ENCODE peak calls at places on chromosomes 5 and 9, in seven cellular contexts. I is psoas muscle, H is NCI-H1417, T is NCI-H460, V is RWPE1, R is foreskin fibroblast, G is HuH-7.5. D is an unnamed sample.

GRCh38 chr5:11760940-11761603 is 143.2 kb downstream of the CTNND2 start:
- DNase-seq in T (no peak), G (no peak), V (no peak), H (no peak), R (no peak), I (no peak), D (no peak)

GRCh38 chr9:135278586-135278985 is 191.1 kb downstream of the OLFM1 start:
- DNase-seq in H (no peak), I (no peak), G (no peak), V (no peak), T (no peak), R (no peak), D (no peak)

GRCh38 chr9:98037362-98037761 is 19.2 kb upstream of the NANS start:
- DNase-seq in H (no peak), R (no peak), T (no peak), I (peak), G (no peak), V (no peak), D (no peak)

GRCh38 chr5:15627109-15627508 is 127.1 kb downstream of the FBXL7 start:
- DNase-seq in G (no peak), T (no peak), R (no peak), V (no peak), H (no peak), I (no peak), D (no peak)

GRCh38 chr9:96382175-96382574 is 1.3 kb downstream of the SLC35D2 start:
- DNase-seq in R (no peak), V (no peak), H (no peak), I (no peak), G (no peak), T (peak), D (peak)

GRCh38 chr9:104143554-104143919 is 49.4 kb downstream of the SMC2 start:
- DNase-seq in I (no peak), V (no peak), G (no peak), T (no peak), H (no peak), R (no peak), D (no peak)

GRCh38 chr5:112795944-112796678 is 58.4 kb downstream of the APC start:
- DNase-seq in R (no peak), G (no peak), I (no peak), H (no peak), V (no peak), T (no peak), D (no peak)

GRCh38 chr5:38793099-38793498 is 52.7 kb upstream of the OSMR start:
- DNase-seq in G (no peak), T (no peak), I (no peak), H (no peak), V (no peak), R (no peak), D (no peak)

GRCh38 chr9:128575469-128575868 is 23.1 kb downstream of the SPTAN1 start:
- DNase-seq in T (no peak), I (no peak), R (no peak), V (no peak), H (no peak), G (no peak), D (no peak)

GRCh38 chr5:113343343-113343742 is 91.4 kb downstream of the TSSK1B start:
- DNase-seq in R (peak), V (no peak), G (no peak), H (no peak), T (no peak), I (no peak), D (no peak)

GRCh38 chr9:137606734-137607138 is 1.2 kb downstream of the ARRDC1 start:
- DNase-seq in G (no peak), H (peak), V (no peak), T (no peak), R (no peak), I (peak), D (no peak)

GRCh38 chr5:81825237-81825636 is 74.3 kb upstream of the SSBP2 start:
- DNase-seq in H (peak), T (no peak), V (peak), I (peak), R (peak), G (no peak), D (no peak)

GRCh38 chr9:76374702-76375543 is 19.3 kb downstream of the RFK start:
- DNase-seq in T (peak), I (peak), V (peak), H (peak), G (peak), R (peak), D (peak)

GRCh38 chr5:154701181-154701580 is 54.0 kb upstream of the LARP1 start:
- DNase-seq in I (no peak), R (no peak), G (no peak), V (no peak), H (peak), T (no peak), D (no peak)

GRCh38 chr5:79346420-79346824 is 110.5 kb downstream of the JMY start:
- DNase-seq in I (no peak), R (peak), T (peak), V (peak), H (no peak), G (no peak), D (peak)

GRCh38 chr5:91170266-91170665 is 212.9 kb downstream of the ARRDC3 start:
- DNase-seq in I (no peak), R (peak), H (no peak), G (no peak), T (no peak), V (no peak), D (peak)

GRCh38 chr5:167754501-167754941 is 536.9 kb upstream of the WWC1 start:
- DNase-seq in T (no peak), I (no peak), H (peak), G (no peak), V (no peak), R (peak), D (no peak)

GRCh38 chr5:156261275-156261939 is 65.6 kb upstream of the SGCD start:
- DNase-seq in G (no peak), R (no peak), T (no peak), I (no peak), H (no peak), V (no peak), D (no peak)

GRCh38 chr9:128116104-128117083 is 11.1 kb downstream of the PTGES2 start:
- DNase-seq in G (no peak), H (no peak), R (no peak), T (no peak), V (no peak), I (peak), D (no peak)

GRCh38 chr9:99425124-99425523 is 203.0 kb downstream of the SEC61B start:
- DNase-seq in T (no peak), R (no peak), H (no peak), I (no peak), G (no peak), V (no peak), D (no peak)

GRCh38 chr9:546797-547223 is 294.7 kb upstream of the DMRT1 start:
- DNase-seq in V (no peak), G (no peak), T (no peak), R (no peak), I (no peak), H (no peak), D (no peak)

GRCh38 chr5:91049800-91050199 is 333.3 kb downstream of the ARRDC3 start:
- DNase-seq in T (no peak), G (no peak), H (no peak), R (peak), V (peak), I (no peak), D (no peak)

GRCh38 chr9:132699926-132700325 is 29.7 kb downstream of the GTF3C4 start:
- DNase-seq in I (no peak), H (no peak), T (no peak), V (no peak), G (no peak), R (peak), D (no peak)

GRCh38 chr5:74325866-74326265 is 314.7 kb downstream of the ENC1 start:
- DNase-seq in I (no peak), T (no peak), R (no peak), V (peak), H (no peak), G (no peak), D (no peak)

GRCh38 chr5:140327589-140327988 is 18.8 kb downstream of the HBEGF start:
- DNase-seq in V (no peak), R (peak), I (no peak), T (no peak), H (no peak), G (no peak), D (no peak)

GRCh38 chr9:78622131-78622530 is 325.2 kb downstream of the PSAT1 start:
- DNase-seq in G (no peak), H (no peak), T (no peak), V (no peak), I (no peak), R (no peak), D (no peak)

D was measured in RKO.